ENCODE peak calls at places on chromosomes 12 and 14, in four cellular contexts. W is HTR-8/SVneo, Q is chondrocyte, J is brain microvascular endothelial cell. P is an unnamed sample.

GRCh38 chr12:113194971-113195391 is 9.5 kb downstream of the RITA1 start:
- DNase-seq in W (peak; percentile 45), Q (no peak), J (peak; percentile 54), P (no peak)

GRCh38 chr12:5748027-5748426 is 197.0 kb downstream of the ANO2 start:
- DNase-seq in W (no peak), Q (no peak), J (no peak), P (no peak)

GRCh38 chr14:101972126-101972785 is 7.9 kb downstream of the DYNC1H1 start:
- DNase-seq in W (peak; percentile 94), Q (no peak), J (peak; percentile 100), P (peak; percentile 91)

GRCh38 chr14:25095784-25096390 is 45.9 kb upstream of the STXBP6 start:
- DNase-seq in W (no peak), Q (no peak), J (no peak), P (no peak)

GRCh38 chr12:52514471-52515318 is 5.5 kb downstream of the KRT5 start:
- DNase-seq in W (no peak), Q (no peak), J (no peak), P (no peak)

GRCh38 chr12:6200266-6201198 is at the start of gene CD9:
- DNase-seq in W (peak; percentile 94), Q (no peak), J (no peak), P (peak; percentile 46)

GRCh38 chr14:93936245-93936644 is 9.1 kb downstream of the FAM181A start:
- DNase-seq in W (peak; percentile 41), Q (no peak), J (no peak), P (no peak)

GRCh38 chr12:26431211-26431610 is 235.8 kb downstream of the SSPN start:
- DNase-seq in W (no peak), Q (no peak), J (no peak), P (no peak)

GRCh38 chr12:131950182-131950913 is 606 bp downstream of the EP400 start:
- DNase-seq in W (no peak), Q (no peak), J (no peak), P (no peak)

GRCh38 chr12:88432536-88433462 is 147.5 kb downstream of the KITLG start:
- DNase-seq in W (no peak), Q (no peak), J (no peak), P (no peak)

GRCh38 chr14:68075382-68076029 is 255.9 kb downstream of the RAD51B start:
- DNase-seq in W (no peak), Q (no peak), J (no peak), P (no peak)

GRCh38 chr12:112261559-112261958 is 120.7 kb downstream of the HECTD4 start:
- DNase-seq in W (peak; percentile 15), Q (no peak), J (no peak), P (peak; percentile 6)

GRCh38 chr12:29039013-29039412 is 110.1 kb upstream of the FAR2 start:
- DNase-seq in W (no peak), Q (no peak), J (peak; percentile 81), P (no peak)

GRCh38 chr14:96762650-96763049 is 34.5 kb upstream of the VRK1 start:
- DNase-seq in W (peak; percentile 78), Q (no peak), J (peak; percentile 64), P (peak; percentile 80)

GRCh38 chr12:12779529-12779928 is 5.9 kb upstream of the APOLD1 start:
- DNase-seq in W (no peak), Q (no peak), J (peak; percentile 67), P (no peak)

GRCh38 chr14:20659813-20660395 is 18.4 kb upstream of the OR6S1 start:
- DNase-seq in W (no peak), Q (no peak), J (no peak), P (no peak)

GRCh38 chr12:105485926-105486325 is 155.4 kb downstream of the C12orf75 start:
- DNase-seq in W (no peak), Q (no peak), J (no peak), P (no peak)

GRCh38 chr12:46485853-46486252 is 113.3 kb upstream of the SLC38A2 start:
- DNase-seq in W (no peak), Q (no peak), J (no peak), P (no peak)

GRCh38 chr12:42868291-42868690 is 278.7 kb upstream of the PRICKLE1 start:
- DNase-seq in W (no peak), Q (no peak), J (no peak), P (no peak)

GRCh38 chr14:26389646-26390508 is 208.0 kb downstream of the NOVA1 start:
- DNase-seq in W (no peak), Q (no peak), J (no peak), P (no peak)

GRCh38 chr14:91573894-91574837 is 64.1 kb upstream of the PPP4R3A start:
- DNase-seq in W (peak; percentile 34), Q (no peak), J (peak; percentile 31), P (peak; percentile 68)

GRCh38 chr12:116614194-116614885 is 55.2 kb downstream of the MAP1LC3B2 start:
- DNase-seq in W (no peak), Q (no peak), J (no peak), P (no peak)